ENCODE peak calls at places on chromosomes 3 and 15, in five cellular contexts. S, F, W, G and H are unnamed samples.
A peak's percentile ranks its signal among the peaks of the same experiment; 100 is the strongest.

GRCh38 chr3:30081904-30082303 is 524.5 kb upstream of the TGFBR2 start:
- DNase-seq in S (no peak), F (no peak), W (no peak), G (no peak), H (no peak)

GRCh38 chr3:113428581-113428980 is 12.7 kb downstream of the CFAP44 start:
- DNase-seq in S (no peak), F (no peak), W (no peak), G (no peak), H (no peak)

GRCh38 chr3:196868297-196868661 is 559 bp downstream of the SENP5 start:
- DNase-seq in S (peak; percentile 45), F (no peak), W (no peak), G (peak; percentile 36), H (no peak)

GRCh38 chr15:29456255-29456654 is 186.6 kb upstream of the NSMCE3 start:
- DNase-seq in S (no peak), F (no peak), W (no peak), G (no peak), H (no peak)

GRCh38 chr3:68705695-68706429 is 226.5 kb downstream of the TAFA4 start:
- DNase-seq in S (peak; percentile 10), F (no peak), W (peak; percentile 11), G (no peak), H (no peak)

GRCh38 chr3:58581328-58582091 is 4.3 kb upstream of the FAM107A start:
- DNase-seq in S (no peak), F (no peak), W (no peak), G (no peak), H (no peak)

GRCh38 chr3:71163216-71163918 is 420.2 kb downstream of the FOXP1 start:
- DNase-seq in S (no peak), F (no peak), W (no peak), G (no peak), H (no peak)

GRCh38 chr15:74449643-74450205 is 11.2 kb downstream of the UBL7 start:
- DNase-seq in S (no peak), F (no peak), W (no peak), G (no peak), H (no peak)

GRCh38 chr3:126373146-126373613 is 16.0 kb upstream of the KLF15 start:
- DNase-seq in S (no peak), F (no peak), W (no peak), G (no peak), H (no peak)

GRCh38 chr3:99365979-99366378 is 272.4 kb upstream of the COL8A1 start:
- DNase-seq in S (no peak), F (no peak), W (no peak), G (no peak), H (no peak)

GRCh38 chr3:44685128-44685800 is 27.2 kb upstream of the ZNF502 start:
- DNase-seq in S (peak; percentile 79), F (peak; percentile 65), W (peak; percentile 17), G (peak; percentile 79), H (peak; percentile 71)

GRCh38 chr3:46187876-46188275 is 20.2 kb downstream of the CCR1 start:
- DNase-seq in S (no peak), F (no peak), W (no peak), G (peak; percentile 46), H (no peak)

GRCh38 chr3:72692959-72693518 is 155.2 kb downstream of the SHQ1 start:
- DNase-seq in S (no peak), F (no peak), W (no peak), G (no peak), H (no peak)

GRCh38 chr3:12907729-12908128 is 66.4 kb upstream of the RPL32 start:
- DNase-seq in S (no peak), F (no peak), W (no peak), G (no peak), H (no peak)

GRCh38 chr15:90232941-90233700 is 620 bp downstream of the CIB1 start:
- DNase-seq in S (peak; percentile 53), F (peak; percentile 73), W (no peak), G (peak; percentile 65), H (no peak)

GRCh38 chr3:183895296-183895695 is 10.6 kb upstream of the PARL start:
- DNase-seq in S (peak; percentile 36), F (no peak), W (no peak), G (peak; percentile 85), H (peak; percentile 23)

GRCh38 chr3:41652931-41653330 is 309.0 kb downstream of the ULK4 start:
- DNase-seq in S (no peak), F (no peak), W (no peak), G (no peak), H (no peak)

GRCh38 chr3:170835346-170835745 is 34.6 kb downstream of the RPL22L1 start:
- DNase-seq in S (peak; percentile 54), F (no peak), W (no peak), G (no peak), H (no peak)

GRCh38 chr3:132034486-132035464 is at the start of gene CPNE4:
- DNase-seq in S (peak; percentile 94), F (peak; percentile 85), W (peak; percentile 17), G (peak; percentile 82), H (peak; percentile 16)

GRCh38 chr3:29695905-29696238 is 415.0 kb downstream of the RBMS3 start:
- DNase-seq in S (no peak), F (no peak), W (no peak), G (no peak), H (no peak)

GRCh38 chr3:58117561-58118305 is 93.0 kb downstream of the DNASE1L3 start:
- DNase-seq in S (no peak), F (peak; percentile 71), W (no peak), G (no peak), H (peak; percentile 35)

GRCh38 chr3:127088511-127089430 is 104.2 kb upstream of the PRR23E start:
- DNase-seq in S (no peak), F (no peak), W (no peak), G (no peak), H (no peak)

GRCh38 chr3:111691293-111691909 is 96.3 kb upstream of the ZBED2 start:
- DNase-seq in S (no peak), F (no peak), W (no peak), G (no peak), H (peak; percentile 40)

GRCh38 chr15:71736286-71736947 is 73.9 kb upstream of the NR2E3 start:
- DNase-seq in S (no peak), F (no peak), W (no peak), G (no peak), H (no peak)

GRCh38 chr3:165159760-165160421 is 36.3 kb downstream of the SLITRK3 start:
- DNase-seq in S (no peak), F (no peak), W (no peak), G (no peak), H (no peak)

GRCh38 chr3:127697531-127698240 is 24.9 kb downstream of the ABTB1 start:
- DNase-seq in S (peak; percentile 82), F (peak; percentile 82), W (peak; percentile 70), G (peak; percentile 71), H (peak; percentile 58)

GRCh38 chr3:117443014-117443413 is 733.4 kb downstream of the TUSC7 start:
- DNase-seq in S (no peak), F (no peak), W (no peak), G (no peak), H (no peak)

GRCh38 chr15:57377478-57377847 is 1.2 kb downstream of the CGNL1 start:
- DNase-seq in S (no peak), F (no peak), W (no peak), G (no peak), H (no peak)

GRCh38 chr15:52008326-52008697 is 10.7 kb upstream of the MAPK6 start:
- DNase-seq in S (no peak), F (no peak), W (no peak), G (no peak), H (no peak)

GRCh38 chr3:79885407-79885806 is 117.6 kb upstream of the ROBO1 start:
- DNase-seq in S (no peak), F (no peak), W (no peak), G (no peak), H (no peak)

GRCh38 chr3:72331076-72331475 is 517.2 kb downstream of the SHQ1 start:
- DNase-seq in S (no peak), F (no peak), W (no peak), G (no peak), H (no peak)

GRCh38 chr15:89912674-89913396 is at the start of gene ARPIN:
- DNase-seq in S (peak; percentile 74), F (peak; percentile 55), W (no peak), G (no peak), H (no peak)

GRCh38 chr3:20527368-20527767 is 341.4 kb upstream of the SGO1 start:
- DNase-seq in S (no peak), F (no peak), W (no peak), G (no peak), H (no peak)

GRCh38 chr3:47762233-47762632 is 19.5 kb downstream of the SMARCC1 start:
- DNase-seq in S (no peak), F (no peak), W (no peak), G (no peak), H (no peak)
- TF ChIP-seq CTCF in S (no peak), F (no peak), W (no peak), G (no peak), H (no peak)

GRCh38 chr3:133746722-133747086 is 511 bp downstream of the TF start:
- DNase-seq in S (no peak), F (no peak), W (no peak), G (no peak), H (no peak)

GRCh38 chr3:133744241-133744640 is 2.0 kb upstream of the TF start:
- DNase-seq in S (no peak), F (no peak), W (no peak), G (no peak), H (no peak)

GRCh38 chr3:133745108-133745507 is 1.1 kb upstream of the TF start:
- DNase-seq in S (no peak), F (no peak), W (no peak), G (no peak), H (no peak)

GRCh38 chr3:133745981-133746721 is at the start of gene TF:
- DNase-seq in S (no peak), F (no peak), W (no peak), G (no peak), H (no peak)

DNA sequence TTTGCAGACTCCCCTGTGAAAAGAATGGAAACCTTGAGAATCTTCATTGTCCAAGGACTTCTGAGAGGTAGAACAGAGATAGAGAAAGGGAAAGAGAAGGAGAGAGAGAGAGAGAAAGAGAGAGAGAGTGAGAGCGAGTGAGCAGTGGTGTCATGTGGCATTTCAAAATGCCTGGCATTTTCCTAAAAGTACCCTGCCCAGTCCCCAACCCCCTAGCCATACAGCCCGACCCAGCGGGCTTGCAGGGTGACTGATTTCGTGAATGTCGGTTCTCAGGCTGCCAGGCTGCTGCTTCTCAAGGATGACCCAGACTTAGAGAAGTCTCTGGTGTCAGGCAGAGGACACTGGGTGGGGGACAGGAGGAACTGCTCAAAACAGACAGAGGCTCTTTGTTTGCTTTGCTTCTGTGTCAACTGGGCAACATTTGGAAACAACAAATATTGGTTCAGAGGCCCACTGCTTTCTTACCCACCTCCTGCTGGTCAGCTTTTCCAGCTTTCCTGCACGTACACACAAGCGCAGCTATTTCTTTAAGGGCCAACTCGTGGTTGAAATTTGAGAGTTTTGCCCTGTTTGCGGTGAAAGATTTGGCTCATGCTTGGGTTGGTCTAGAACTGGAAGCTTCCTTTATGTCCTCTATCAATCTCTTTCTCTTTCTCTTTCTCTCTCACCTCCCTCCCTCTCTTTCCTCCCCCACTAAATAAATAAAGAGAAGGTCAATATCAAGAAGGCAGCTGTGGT is 3.7 kb upstream of the TF start:
- DNase-seq in S (no peak), F (no peak), W (no peak), G (no peak), H (no peak)
- TF ChIP-seq CTCF in S (no peak), F (no peak), W (no peak), G (no peak), H (no peak)

GRCh38 chr15:66939451-66940023 is 125.9 kb upstream of the SMAD3 start:
- DNase-seq in S (no peak), F (no peak), W (no peak), G (no peak), H (no peak)
- TF ChIP-seq CTCF in S (no peak), F (no peak), W (no peak), G (no peak), H (no peak)

GRCh38 chr3:159157275-159157674 is 355.4 kb downstream of the MFSD1 start:
- DNase-seq in S (no peak), F (no peak), W (no peak), G (no peak), H (no peak)
- TF ChIP-seq CTCF in S (no peak), F (no peak), W (no peak), G (no peak), H (no peak)